ENCODE peak calls at places on chromosomes 7 and 10, in eight cellular contexts. F, H, G, Q, J, Y, L and K are unnamed samples.
A peak's percentile ranks its signal among the peaks of the same experiment; 100 is the strongest.

GRCh38 chr7:117157121-117157870 is 165.6 kb downstream of the WNT2 start:
- DNase-seq in F (no peak), H (peak; percentile 88), G (no peak), Q (peak; percentile 97), J (no peak), Y (peak; percentile 17), L (no peak), K (no peak)

GRCh38 chr7:93944673-93945072 is 23.1 kb downstream of the GNG11 start:
- DNase-seq in F (no peak), H (no peak), G (no peak), Q (peak; percentile 52), J (no peak), Y (no peak), L (no peak), K (no peak)

GRCh38 chr10:71081912-71082311 is 130.5 kb upstream of the UNC5B start:
- DNase-seq in F (no peak), H (no peak), G (no peak), Q (no peak), J (peak; percentile 1), Y (no peak), L (no peak), K (peak; percentile 2)

GRCh38 chr10:61547297-61547696 is 94.1 kb upstream of the TMEM26 start:
- DNase-seq in F (no peak), H (no peak), G (no peak), Q (no peak), J (no peak), Y (no peak), L (no peak), K (no peak)

GRCh38 chr7:155224116-155224811 is 73.4 kb upstream of the INSIG1 start:
- DNase-seq in F (no peak), H (no peak), G (no peak), Q (no peak), J (no peak), Y (no peak), L (no peak), K (no peak)

GRCh38 chr10:89414879-89415821 is 782 bp downstream of the IFIT5 start:
- DNase-seq in F (peak; percentile 35), H (peak; percentile 12), G (no peak), Q (peak; percentile 49), J (peak; percentile 47), Y (peak; percentile 59), L (peak; percentile 61), K (peak; percentile 24)

GRCh38 chr7:107501593-107501992 is 31.7 kb downstream of the GPR22 start:
- DNase-seq in F (no peak), H (peak; percentile 48), G (peak; percentile 41), Q (peak; percentile 15), J (peak; percentile 23), Y (peak; percentile 18), L (peak; percentile 21), K (no peak)

GRCh38 chr10:118838364-118838763 is 83.6 kb upstream of the CACUL1 start:
- DNase-seq in F (no peak), H (no peak), G (no peak), Q (no peak), J (no peak), Y (no peak), L (no peak), K (no peak)

GRCh38 chr7:158239290-158239981 is 348.2 kb downstream of the PTPRN2 start:
- DNase-seq in F (no peak), H (no peak), G (no peak), Q (no peak), J (peak; percentile 90), Y (no peak), L (no peak), K (no peak)

GRCh38 chr10:132901351-132901750 is 41.0 kb downstream of the CFAP46 start:
- DNase-seq in F (no peak), H (no peak), G (no peak), Q (no peak), J (no peak), Y (no peak), L (no peak), K (no peak)

GRCh38 chr10:48406204-48406603 is 99.7 kb downstream of the MAPK8 start:
- DNase-seq in F (no peak), H (peak; percentile 23), G (no peak), Q (peak; percentile 58), J (no peak), Y (peak; percentile 2), L (no peak), K (no peak)

GRCh38 chr10:93165367-93165766 is 91.7 kb downstream of the CYP26A1 start:
- DNase-seq in F (no peak), H (no peak), G (no peak), Q (peak; percentile 70), J (no peak), Y (no peak), L (no peak), K (no peak)

GRCh38 chr7:122311280-122311679 is 6.7 kb upstream of the FEZF1 start:
- DNase-seq in F (no peak), H (no peak), G (no peak), Q (no peak), J (no peak), Y (no peak), L (no peak), K (no peak)

GRCh38 chr10:329361-330099 is 194.3 kb downstream of the ZMYND11 start:
- DNase-seq in F (no peak), H (peak; percentile 96), G (peak; percentile 82), Q (peak; percentile 96), J (peak; percentile 90), Y (peak; percentile 86), L (peak; percentile 52), K (no peak)

GRCh38 chr7:29826530-29826822 is 20.2 kb downstream of the WIPF3 start:
- DNase-seq in F (no peak), H (no peak), G (no peak), Q (no peak), J (no peak), Y (no peak), L (no peak), K (no peak)

GRCh38 chr7:49805686-49806085 is 32.2 kb downstream of the VWC2 start:
- DNase-seq in F (no peak), H (no peak), G (no peak), Q (no peak), J (no peak), Y (no peak), L (no peak), K (no peak)

GRCh38 chr10:855079-855478 is 76.4 kb downstream of the LARP4B start:
- DNase-seq in F (no peak), H (no peak), G (no peak), Q (peak; percentile 33), J (no peak), Y (no peak), L (no peak), K (no peak)

GRCh38 chr10:5281355-5281754 is 83.4 kb upstream of the UCN3 start:
- DNase-seq in F (no peak), H (no peak), G (no peak), Q (no peak), J (no peak), Y (no peak), L (no peak), K (no peak)

DNA sequence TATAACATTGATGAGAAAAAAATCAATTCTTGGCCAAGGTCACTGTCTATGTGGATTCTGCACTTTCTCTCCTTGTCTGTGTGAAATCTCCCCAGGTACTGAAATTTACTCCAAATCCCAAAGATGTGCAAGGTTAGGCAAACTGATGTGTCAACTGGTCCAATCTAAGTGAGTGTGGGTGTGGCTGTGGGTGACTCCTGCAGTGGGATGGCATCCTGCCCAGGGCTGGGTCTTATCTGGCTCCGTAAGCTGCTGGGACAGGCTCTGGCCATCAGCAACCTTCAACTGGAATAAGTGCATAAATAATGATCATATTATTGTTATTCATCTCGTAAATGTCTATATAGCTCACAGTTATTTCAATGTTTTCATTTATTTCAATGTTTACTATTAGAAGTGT is 79.3 kb downstream of the JCAD start:
- DNase-seq in F (no peak), H (no peak), G (no peak), Q (peak; percentile 74), J (no peak), Y (no peak), L (no peak), K (no peak)
- TF ChIP-seq CTCF in F (no peak), H (no peak), G (no peak), Q (no peak), J (no peak), Y (no peak), L (no peak), K (no peak)

GRCh38 chr10:115572740-115573455 is 479.7 kb downstream of the ATRNL1 start:
- DNase-seq in F (no peak), H (no peak), G (no peak), Q (no peak), J (no peak), Y (peak; percentile 2), L (no peak), K (no peak)
- TF ChIP-seq CTCF in F (peak; percentile 51), H (peak; percentile 66), G (peak; percentile 69), Q (peak; percentile 38), J (no peak), Y (peak; percentile 27), L (no peak), K (peak; percentile 54)

DNA sequence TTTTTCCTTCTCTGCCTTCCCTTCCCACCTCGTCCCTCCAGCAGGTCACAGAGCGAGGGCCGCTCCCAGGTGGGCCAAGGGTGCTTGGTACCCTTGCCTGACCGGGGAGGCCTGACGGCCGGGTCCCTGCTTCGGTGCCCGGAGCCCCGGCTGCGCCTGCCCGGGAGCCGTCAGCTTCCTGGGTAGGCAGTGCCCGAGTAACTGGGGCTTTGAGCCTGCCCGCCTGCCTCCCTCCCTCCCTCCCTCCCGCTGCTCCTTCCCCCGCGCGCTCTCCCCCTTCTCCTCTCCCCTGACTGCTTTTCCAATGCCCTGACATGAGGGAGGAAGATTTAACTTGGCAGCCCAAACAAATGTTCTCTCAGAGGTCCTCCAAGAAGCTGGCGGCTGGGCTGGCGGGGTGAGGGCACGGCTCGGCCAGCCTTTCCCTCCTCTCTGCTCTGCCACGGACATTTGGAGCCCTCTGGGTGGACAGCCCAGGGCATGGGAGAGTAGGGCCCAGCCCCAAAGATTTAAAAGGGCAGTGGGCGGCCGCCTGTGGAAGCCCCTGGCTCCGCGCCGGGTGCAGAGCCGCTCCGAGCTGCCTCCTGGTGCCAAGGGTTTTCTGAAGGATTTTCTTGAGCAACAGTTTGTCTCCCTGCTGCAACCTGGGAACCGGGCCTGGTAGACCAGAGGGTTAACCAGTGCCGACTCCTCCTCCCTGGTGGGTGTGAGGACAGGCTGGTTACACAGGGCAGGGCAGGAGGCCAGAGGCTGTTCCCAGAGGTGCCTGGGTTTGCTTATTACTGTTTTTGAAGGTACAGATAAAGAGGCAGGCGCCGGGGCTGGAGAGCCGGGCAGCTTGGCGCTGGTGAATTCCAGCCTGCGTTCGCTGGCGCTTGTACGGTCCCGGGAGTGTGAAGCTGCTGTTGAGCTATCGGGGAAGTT is 2.1 kb downstream of the ZMIZ1 start:
- DNase-seq in F (peak; percentile 36), H (peak; percentile 45), G (no peak), Q (peak; percentile 75), J (peak; percentile 94), Y (peak; percentile 80), L (no peak), K (peak; percentile 36)
- TF ChIP-seq CTCF in F (no peak), H (no peak), G (no peak), Q (no peak), J (no peak), Y (no peak), L (no peak), K (no peak)

DNA sequence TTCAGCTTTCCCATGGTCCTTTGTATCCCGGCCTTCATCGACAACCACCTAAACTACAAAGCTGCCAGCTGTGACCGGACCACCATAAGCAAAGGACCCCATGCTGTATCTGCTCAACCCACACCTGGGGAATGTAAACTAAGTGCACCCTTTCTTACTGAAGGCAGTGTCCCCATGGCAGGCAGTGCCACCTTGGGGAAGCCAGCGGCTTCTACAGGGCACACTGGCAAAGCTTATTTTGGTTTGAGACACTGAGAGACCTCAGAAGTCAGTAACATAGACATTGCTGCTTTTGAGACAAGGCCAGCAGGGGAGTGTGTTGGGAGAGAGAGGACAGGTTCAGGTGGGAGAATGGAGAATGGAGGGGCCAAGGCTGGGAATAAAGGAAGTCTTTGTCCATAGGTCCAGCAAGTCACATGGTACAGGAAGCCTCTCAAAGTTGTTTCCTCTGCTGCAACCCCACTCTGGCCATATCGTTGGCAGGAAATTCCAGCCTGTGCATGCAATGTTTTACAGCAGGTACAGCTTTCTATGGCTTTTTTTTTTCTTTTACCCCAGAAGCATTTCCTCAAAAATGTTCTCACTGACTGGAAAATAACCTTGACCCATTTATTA is 85.9 kb upstream of the NPVF start:
- DNase-seq in F (no peak), H (no peak), G (no peak), Q (no peak), J (peak; percentile 26), Y (no peak), L (no peak), K (no peak)
- TF ChIP-seq CTCF in F (no peak), H (no peak), G (peak; percentile 23), Q (no peak), J (peak; percentile 23), Y (no peak), L (no peak), K (no peak)